ENCODE peak calls at places on chromosome 7, in ten cellular contexts. U, G, P, R, J, F, Z, Y, H and X are unnamed samples.
A peak's percentile ranks its signal among the peaks of the same experiment; 100 is the strongest.

GRCh38 chr7:96084880-96085551 is 236.9 kb downstream of the SLC25A13 start:
- DNase-seq in U (no peak), G (no peak), P (no peak), R (no peak), J (no peak), F (no peak), Z (peak; percentile 59), Y (no peak), H (no peak), X (no peak)

GRCh38 chr7:27245124-27245797 is 2.7 kb downstream of the EVX1 start:
- DNase-seq in U (no peak), G (no peak), P (no peak), R (no peak), J (no peak), F (no peak), Z (no peak), Y (no peak), H (no peak), X (no peak)

GRCh38 chr7:79982151-79982770 is 152.4 kb upstream of the GNAI1 start:
- DNase-seq in U (no peak), G (no peak), P (no peak), R (no peak), J (no peak), F (no peak), Z (no peak), Y (no peak), H (no peak), X (no peak)

GRCh38 chr7:93717217-93717900 is 142.8 kb upstream of the CALCR start:
- DNase-seq in U (no peak), G (no peak), P (no peak), R (no peak), J (no peak), F (no peak), Z (no peak), Y (no peak), H (no peak), X (no peak)

GRCh38 chr7:124751017-124751416 is 14.6 kb downstream of the GPR37 start:
- DNase-seq in U (no peak), G (no peak), P (no peak), R (no peak), J (no peak), F (no peak), Z (no peak), Y (no peak), H (no peak), X (no peak)

GRCh38 chr7:24290004-24290641 is 6.1 kb downstream of the NPY start:
- DNase-seq in U (peak; percentile 77), G (peak; percentile 18), P (no peak), R (peak; percentile 76), J (peak; percentile 34), F (no peak), Z (peak; percentile 50), Y (peak; percentile 48), H (no peak), X (no peak)

GRCh38 chr7:105600720-105601550 is 19.6 kb upstream of the EFCAB10 start:
- DNase-seq in U (no peak), G (no peak), P (no peak), R (no peak), J (no peak), F (no peak), Z (no peak), Y (no peak), H (no peak), X (no peak)

GRCh38 chr7:24576171-24577052 is 3.2 kb downstream of the PALS2 start:
- DNase-seq in U (peak; percentile 84), G (no peak), P (no peak), R (peak; percentile 48), J (peak; percentile 51), F (no peak), Z (peak; percentile 68), Y (peak; percentile 64), H (no peak), X (no peak)

GRCh38 chr7:46695045-46695708 is 774.1 kb upstream of the IGFBP3 start:
- DNase-seq in U (peak; percentile 12), G (no peak), P (no peak), R (peak; percentile 8), J (peak; percentile 73), F (no peak), Z (no peak), Y (no peak), H (no peak), X (no peak)

GRCh38 chr7:80142853-80143580 is 8.4 kb downstream of the GNAI1 start:
- DNase-seq in U (no peak), G (no peak), P (no peak), R (no peak), J (no peak), F (no peak), Z (no peak), Y (no peak), H (no peak), X (no peak)